ENCODE peak calls at places on chromosome 21, in four cellular contexts. L is left ventricle myocardium superior; Z is ELR; Q is stimulated activated naive B cell treated with anti-CD40 and anti-IgM and Interleukin-4, amounts not matched to agents 10 μg/mL and 1 μg/mL and 100 μg/mL, for 72 hours. M is an unnamed sample.

GRCh38 chr21:25639167-25639921 is at the start of gene JAM2:
- DNase-seq in L (peak; percentile 76), Z (peak; percentile 57), Q (peak; percentile 47), M (no peak)

GRCh38 chr21:15825699-15826098 is 95.9 kb downstream of the USP25 start:
- DNase-seq in L (no peak), Z (no peak), Q (no peak), M (no peak)

GRCh38 chr21:45091540-45092322 is 17.4 kb downstream of the ADARB1 start:
- DNase-seq in L (no peak), Z (peak; percentile 25), Q (no peak), M (no peak)

GRCh38 chr21:32015740-32016139 is 142.9 kb downstream of the HUNK start:
- DNase-seq in L (no peak), Z (no peak), Q (no peak), M (no peak)

GRCh38 chr21:31335957-31336738 is 7.9 kb downstream of the TIAM1 start:
- DNase-seq in L (no peak), Z (peak; percentile 80), Q (no peak), M (peak; percentile 91)

GRCh38 chr21:25371831-25372434 is 235.3 kb downstream of the MRPL39 start:
- DNase-seq in L (no peak), Z (no peak), Q (no peak), M (no peak)

GRCh38 chr21:21714396-21714795 is 716.2 kb downstream of the NCAM2 start:
- DNase-seq in L (no peak), Z (peak; percentile 95), Q (no peak), M (no peak)

GRCh38 chr21:34881421-34881820 is 167.7 kb downstream of the RUNX1 start:
- DNase-seq in L (no peak), Z (peak; percentile 75), Q (no peak), M (no peak)

GRCh38 chr21:46352156-46352499 is 28.2 kb downstream of the PCNT start:
- DNase-seq in L (no peak), Z (no peak), Q (no peak), M (no peak)

GRCh38 chr21:33587792-33588484 is 546 bp downstream of the DONSON start:
- DNase-seq in L (peak; percentile 51), Z (peak; percentile 62), Q (no peak), M (peak; percentile 29)

GRCh38 chr21:34802180-34802899 is 133.5 kb downstream of the CLIC6 start:
- DNase-seq in L (no peak), Z (peak; percentile 60), Q (no peak), M (peak; percentile 94)

GRCh38 chr21:45192332-45192731 is 95.4 kb downstream of the POFUT2 start:
- DNase-seq in L (no peak), Z (peak; percentile 2), Q (no peak), M (no peak)

GRCh38 chr21:22585558-22585957 is 1587.3 kb downstream of the NCAM2 start:
- DNase-seq in L (no peak), Z (no peak), Q (no peak), M (no peak)

GRCh38 chr21:44547656-44548331 is 3.5 kb downstream of the KRTAP10-2 start:
- DNase-seq in L (no peak), Z (no peak), Q (no peak), M (no peak)

GRCh38 chr21:15098908-15099307 is 34.1 kb upstream of the NRIP1 start:
- DNase-seq in L (no peak), Z (no peak), Q (no peak), M (no peak)

M was measured in epithelial cell of esophagus.